ENCODE peak calls at places on chromosomes 1 and 21, in six cellular contexts. N is mesothelial cell of epicardium, O is HFFc6, B is epithelial cell of esophagus, Q is psoas muscle, M is nephron progenitor cell. K is an unnamed sample.

GRCh38 chr1:23483327-23484252 is at the start of gene ASAP3:
- DNase-seq in N (peak), O (peak), B (peak), Q (peak), M (peak), K (peak)

GRCh38 chr1:175493321-175493998 is 249.9 kb downstream of the TNR start:
- DNase-seq in N (no peak), O (no peak), B (no peak), Q (no peak), M (peak), K (no peak)

GRCh38 chr21:44773291-44773932 is 28.2 kb downstream of the UBE2G2 start:
- DNase-seq in N (no peak), O (no peak), B (peak), Q (no peak), M (peak), K (no peak)

GRCh38 chr1:53502641-53503432 is 43.6 kb downstream of the DMRTB1 start:
- DNase-seq in N (no peak), O (no peak), B (no peak), Q (peak), M (peak), K (no peak)

GRCh38 chr1:9825101-9826074 is 1.6 kb upstream of the CLSTN1 start:
- DNase-seq in N (no peak), O (peak), B (peak), Q (peak), M (no peak), K (no peak)

GRCh38 chr1:245086389-245086969 is 68.3 kb upstream of the KIF26B start:
- DNase-seq in N (no peak), O (peak), B (peak), Q (no peak), M (no peak), K (no peak)

GRCh38 chr1:45172015-45172414 is 34.4 kb downstream of the ZSWIM5 start:
- DNase-seq in N (no peak), O (no peak), B (peak), Q (no peak), M (no peak), K (no peak)

GRCh38 chr1:198717510-198717909 is 78.7 kb downstream of the PTPRC start:
- DNase-seq in N (no peak), O (no peak), B (no peak), Q (no peak), M (no peak), K (no peak)

GRCh38 chr1:180261524-180262160 is 31.6 kb downstream of the LHX4 start:
- DNase-seq in N (no peak), O (no peak), B (no peak), Q (no peak), M (no peak), K (no peak)

GRCh38 chr21:14888202-14888601 is 176.6 kb downstream of the NRIP1 start:
- DNase-seq in N (no peak), O (no peak), B (no peak), Q (no peak), M (no peak), K (no peak)

GRCh38 chr1:109880961-109881894 is 29.4 kb upstream of the CSF1 start:
- DNase-seq in N (no peak), O (no peak), B (no peak), Q (no peak), M (no peak), K (no peak)

GRCh38 chr1:89545264-89546038 is 20.8 kb downstream of the LRRC8B start:
- DNase-seq in N (no peak), O (no peak), B (peak), Q (no peak), M (no peak), K (no peak)

GRCh38 chr1:156858959-156859522 is at the start of gene INSRR:
- DNase-seq in N (no peak), O (no peak), B (no peak), Q (no peak), M (peak), K (no peak)

GRCh38 chr1:34500451-34500850 is 254.4 kb upstream of the GJB5 start:
- DNase-seq in N (peak), O (no peak), B (peak), Q (no peak), M (peak), K (peak)

GRCh38 chr21:42258885-42259407 is 40.0 kb downstream of the ABCG1 start:
- DNase-seq in N (no peak), O (no peak), B (no peak), Q (peak), M (no peak), K (no peak)

GRCh38 chr1:200510228-200510623 is 100.4 kb upstream of the ZNF281 start:
- DNase-seq in N (peak), O (peak), B (peak), Q (no peak), M (peak), K (peak)

GRCh38 chr1:17569200-17570139 is 30.0 kb downstream of the ARHGEF10L start:
- DNase-seq in N (no peak), O (peak), B (peak), Q (peak), M (no peak), K (no peak)

GRCh38 chr1:208455821-208456220 is 211.6 kb upstream of the PLXNA2 start:
- DNase-seq in N (no peak), O (peak), B (peak), Q (no peak), M (no peak), K (no peak)

GRCh38 chr1:203581841-203582240 is 44.8 kb upstream of the ATP2B4 start:
- DNase-seq in N (no peak), O (no peak), B (no peak), Q (no peak), M (no peak), K (no peak)

GRCh38 chr1:67777532-67777931 is 55.7 kb downstream of the GNG12 start:
- DNase-seq in N (no peak), O (no peak), B (no peak), Q (no peak), M (no peak), K (no peak)

GRCh38 chr1:6275826-6276764 is 15.2 kb upstream of the GPR153 start:
- DNase-seq in N (no peak), O (peak), B (no peak), Q (peak), M (peak), K (no peak)

GRCh38 chr1:232426801-232427200 is 203.1 kb downstream of the SIPA1L2 start:
- DNase-seq in N (no peak), O (no peak), B (no peak), Q (no peak), M (no peak), K (no peak)

GRCh38 chr21:25578070-25578961 is 29.0 kb downstream of the MRPL39 start:
- DNase-seq in N (no peak), O (no peak), B (no peak), Q (no peak), M (no peak), K (no peak)

GRCh38 chr1:27521336-27522147 is 31.6 kb upstream of the WASF2 start:
- DNase-seq in N (no peak), O (no peak), B (no peak), Q (no peak), M (no peak), K (no peak)

GRCh38 chr1:59156526-59157196 is 140.2 kb upstream of the FGGY start:
- DNase-seq in N (no peak), O (no peak), B (no peak), Q (no peak), M (no peak), K (no peak)

GRCh38 chr1:43547538-43548072 is 16.9 kb downstream of the PTPRF start:
- DNase-seq in N (no peak), O (no peak), B (no peak), Q (no peak), M (no peak), K (no peak)

GRCh38 chr1:231241751-231242150 is 739 bp downstream of the GNPAT start:
- DNase-seq in N (no peak), O (no peak), B (peak), Q (no peak), M (peak), K (no peak)

GRCh38 chr1:41192456-41193188 is 49.5 kb downstream of the SCMH1 start:
- DNase-seq in N (no peak), O (no peak), B (no peak), Q (no peak), M (no peak), K (no peak)

GRCh38 chr1:239446611-239447010 is 60.2 kb downstream of the CHRM3 start:
- DNase-seq in N (no peak), O (no peak), B (no peak), Q (no peak), M (no peak), K (no peak)

GRCh38 chr21:42319368-42319767 is 4.2 kb upstream of the TFF3 start:
- DNase-seq in N (no peak), O (no peak), B (no peak), Q (no peak), M (no peak), K (no peak)

GRCh38 chr1:59645893-59646292 is 168.9 kb upstream of the HOOK1 start:
- DNase-seq in N (no peak), O (peak), B (no peak), Q (no peak), M (peak), K (no peak)

GRCh38 chr1:233723387-233723786 is 109.5 kb downstream of the KCNK1 start:
- DNase-seq in N (no peak), O (no peak), B (no peak), Q (no peak), M (no peak), K (no peak)

DNA sequence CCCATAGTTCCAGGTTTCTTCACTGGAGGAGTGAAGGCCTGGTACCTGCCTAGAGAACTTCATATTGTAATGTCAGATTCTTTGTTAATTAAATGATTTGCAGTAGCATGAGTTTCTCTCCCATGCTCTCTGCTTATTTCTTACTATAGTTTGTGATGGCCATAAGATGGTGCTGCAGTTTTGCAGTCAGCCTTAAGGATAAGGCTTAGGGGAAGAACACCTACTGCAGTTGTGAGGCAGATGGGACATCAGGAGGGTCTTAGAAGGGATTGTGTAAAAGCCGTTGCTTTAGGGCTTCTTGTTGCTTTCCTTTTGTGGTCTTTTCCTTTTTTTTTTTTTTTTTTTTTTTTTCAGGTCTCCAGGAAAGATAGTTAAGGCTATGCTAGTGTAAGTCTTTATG is 61.8 kb downstream of the MACF1 start:
- DNase-seq in N (no peak), O (no peak), B (peak), Q (no peak), M (no peak), K (no peak)
- TF ChIP-seq CTCF in N (no peak), O (peak), B (peak), Q (no peak), M (no peak), K (no peak)

GRCh38 chr1:161175771-161176453 is 1.4 kb downstream of the B4GALT3 start:
- DNase-seq in N (no peak), O (no peak), B (no peak), Q (peak), M (no peak), K (no peak)

GRCh38 chr1:161177112-161177935 is at the start of gene B4GALT3:
- DNase-seq in N (peak), O (peak), B (peak), Q (peak), M (peak), K (peak)

GRCh38 chr1:161179698-161180097 is 2.4 kb upstream of the B4GALT3 start:
- DNase-seq in N (no peak), O (no peak), B (peak), Q (peak), M (no peak), K (no peak)

GRCh38 chr1:161176468-161177111 is 717 bp downstream of the B4GALT3 start:
- DNase-seq in N (no peak), O (no peak), B (no peak), Q (peak), M (no peak), K (no peak)

DNA sequence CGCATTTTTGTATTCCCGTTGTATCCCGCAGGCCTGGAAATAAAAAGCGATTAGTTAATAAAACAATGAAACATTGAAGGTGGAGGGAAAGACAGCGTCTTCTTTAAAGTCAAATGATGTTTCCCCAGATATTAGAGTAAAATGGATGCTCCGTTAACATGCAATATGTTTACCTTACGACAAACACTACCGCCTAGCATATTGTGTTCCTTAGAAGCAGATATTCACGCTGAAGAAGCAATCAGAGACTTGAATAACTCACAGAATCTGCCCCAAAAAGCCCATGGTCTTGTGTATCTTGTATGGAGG is 583 bp upstream of the B4GALT3 start:
- DNase-seq in N (no peak), O (no peak), B (no peak), Q (no peak), M (no peak), K (no peak)
- TF ChIP-seq CTCF in N (no peak), O (peak), B (no peak), Q (no peak), M (no peak), K (no peak)

GRCh38 chr21:26881504-26882228 is 36.5 kb upstream of the ADAMTS1 start:
- DNase-seq in N (no peak), O (peak), B (peak), Q (no peak), M (no peak), K (no peak)
- TF ChIP-seq CTCF in N (peak), O (peak), B (no peak), Q (peak), M (peak), K (peak)

GRCh38 chr1:230103341-230104173 is 36.5 kb downstream of the GALNT2 start:
- DNase-seq in N (no peak), O (no peak), B (no peak), Q (no peak), M (no peak), K (no peak)

GRCh38 chr1:230105754-230106625 is 39.0 kb downstream of the GALNT2 start:
- DNase-seq in N (no peak), O (peak), B (peak), Q (no peak), M (no peak), K (no peak)

GRCh38 chr1:230105245-230105753 is 38.3 kb downstream of the GALNT2 start:
- DNase-seq in N (no peak), O (no peak), B (no peak), Q (no peak), M (no peak), K (no peak)

GRCh38 chr1:230102472-230102871 is 35.4 kb downstream of the GALNT2 start:
- DNase-seq in N (no peak), O (no peak), B (no peak), Q (no peak), M (no peak), K (no peak)

DNA sequence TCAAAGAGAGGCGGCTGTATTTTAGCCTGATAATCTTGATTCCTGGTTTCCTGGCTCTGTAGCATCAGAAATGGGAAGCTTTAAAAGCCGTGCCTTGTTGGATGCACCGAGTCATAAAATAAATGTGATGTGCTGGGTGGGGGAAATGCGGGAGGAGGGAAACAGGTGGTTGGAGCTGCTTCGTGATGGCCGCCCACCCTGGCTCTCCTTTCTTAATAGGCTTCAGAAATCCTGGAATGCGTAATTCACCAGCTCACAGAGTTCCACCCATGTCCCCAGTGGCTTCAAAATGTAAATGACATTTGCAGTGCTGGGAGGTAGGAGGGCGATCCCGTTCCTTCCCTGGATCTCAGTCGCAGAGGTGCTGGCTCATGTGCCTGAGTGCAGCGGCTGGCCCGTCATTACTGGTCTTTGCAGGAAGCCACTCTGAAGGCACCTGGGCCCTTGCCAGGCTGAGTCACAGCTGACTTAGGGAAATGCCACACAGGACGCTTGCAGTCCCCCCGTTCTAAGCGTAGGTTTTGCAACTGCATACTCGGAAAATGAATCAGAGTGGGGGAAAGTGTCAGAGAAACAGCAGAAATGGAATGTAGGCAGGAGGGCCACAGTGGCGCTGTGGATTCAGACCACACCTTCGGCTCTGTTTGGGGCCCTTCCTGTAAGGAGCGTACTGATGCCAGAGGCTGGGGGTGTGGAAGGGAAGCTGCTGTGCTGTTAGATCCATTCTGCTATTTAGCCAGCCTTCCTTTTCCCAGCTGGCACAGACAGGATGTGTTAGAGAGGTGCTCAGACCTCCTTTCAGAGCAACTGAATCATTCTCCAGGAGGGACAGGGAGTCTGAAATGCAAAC is 37.6 kb downstream of the GALNT2 start:
- DNase-seq in N (peak), O (peak), B (peak), Q (peak), M (no peak), K (no peak)
- TF ChIP-seq CTCF in N (no peak), O (peak), B (no peak), Q (no peak), M (no peak), K (no peak)

K was measured in progenitor cell of endocrine pancreas.